ENCODE peak calls at places on chromosomes 1 and 21, in eight cellular contexts. S is HFF-Myc; D is NCI-H2081; F is midbrain; P is CD8-positive, alpha-beta T cell; Q is ovary; X is H4; J is AG09319. H is an unnamed sample.

GRCh38 chr1:110235839-110236682 is 25.9 kb downstream of the KCNC4 start:
- DNase-seq in D (no peak), X (peak), P (no peak), Q (peak), S (peak), F (no peak), J (peak), H (no peak)

GRCh38 chr1:171257207-171258052 is 9.1 kb downstream of the FMO1 start:
- DNase-seq in X (peak), P (no peak), Q (peak), J (peak), F (no peak), S (peak), D (peak), H (peak)

GRCh38 chr1:110677526-110677925 is 2.8 kb upstream of the KCNA3 start:
- DNase-seq in P (no peak), D (peak), F (no peak), X (peak), Q (no peak), J (no peak), S (peak), H (no peak)

GRCh38 chr1:227004796-227005195 is 64.7 kb downstream of the COQ8A start:
- DNase-seq in S (no peak), D (no peak), F (no peak), Q (no peak), P (no peak), J (no peak), X (no peak), H (no peak)

GRCh38 chr21:39208624-39209333 is 25.5 kb upstream of the PSMG1 start:
- DNase-seq in S (no peak), P (no peak), D (no peak), X (no peak), F (no peak), Q (no peak), J (no peak), H (no peak)

GRCh38 chr1:18962121-18962721 is 5.7 kb upstream of the IFFO2 start:
- DNase-seq in J (no peak), F (no peak), D (no peak), P (no peak), X (no peak), Q (no peak), S (no peak), H (no peak)

GRCh38 chr1:235073968-235074334 is 54.7 kb downstream of the TOMM20 start:
- DNase-seq in D (no peak), Q (no peak), X (no peak), F (no peak), J (no peak), P (no peak), S (no peak), H (no peak)

GRCh38 chr1:160877221-160877620 is 7.8 kb downstream of the ITLN1 start:
- DNase-seq in Q (no peak), X (no peak), J (no peak), D (no peak), S (no peak), P (no peak), F (no peak), H (no peak)

GRCh38 chr1:210557426-210558077 is 228.8 kb downstream of the HHAT start:
- DNase-seq in D (no peak), Q (no peak), J (no peak), P (no peak), F (no peak), S (no peak), X (no peak), H (no peak)

GRCh38 chr1:15158506-15159165 is 5.1 kb downstream of the TMEM51 start:
- DNase-seq in J (no peak), Q (peak), X (no peak), S (no peak), P (no peak), F (no peak), D (no peak), H (no peak)

GRCh38 chr1:4056989-4057388 is 156.9 kb upstream of the C1orf174 start:
- DNase-seq in Q (no peak), F (no peak), J (no peak), P (no peak), D (no peak), S (no peak), X (no peak), H (no peak)

GRCh38 chr1:107976431-107977215 is 11.6 kb upstream of the VAV3 start:
- DNase-seq in D (peak), J (no peak), P (no peak), F (no peak), Q (no peak), X (peak), S (no peak), H (no peak)

GRCh38 chr1:17213433-17214148 is 8.7 kb downstream of the PADI1 start:
- DNase-seq in X (no peak), F (no peak), J (no peak), Q (no peak), D (no peak), P (no peak), S (no peak), H (no peak)

GRCh38 chr1:94541175-94542087 is at the start of gene F3:
- DNase-seq in P (peak), X (peak), F (peak), S (no peak), D (peak), J (peak), Q (peak), H (peak)

GRCh38 chr1:43172532-43172972 is 422 bp downstream of the CFAP57 start:
- DNase-seq in J (peak), D (peak), F (peak), Q (peak), P (peak), S (peak), X (peak), H (peak)

GRCh38 chr1:67261646-67262045 is 46.0 kb upstream of the IL12RB2 start:
- DNase-seq in J (no peak), X (no peak), D (no peak), F (no peak), P (peak), S (no peak), Q (no peak), H (no peak)

GRCh38 chr21:37437376-37438080 is 71.0 kb downstream of the DYRK1A start:
- DNase-seq in X (no peak), J (no peak), P (no peak), Q (no peak), F (no peak), S (no peak), D (no peak), H (no peak)

GRCh38 chr1:37537378-37537777 is 16.7 kb downstream of the SNIP1 start:
- DNase-seq in F (no peak), S (peak), X (peak), J (no peak), P (no peak), D (no peak), Q (no peak), H (no peak)

GRCh38 chr1:215797859-215798258 is 230.8 kb downstream of the KCTD3 start:
- DNase-seq in F (no peak), P (no peak), Q (no peak), D (no peak), S (no peak), J (no peak), X (no peak), H (no peak)

GRCh38 chr1:19639999-19640362 is 4.1 kb upstream of the NBL1 start:
- DNase-seq in F (no peak), P (no peak), Q (no peak), X (no peak), S (no peak), D (no peak), J (no peak), H (no peak)

GRCh38 chr1:25703671-25704637 is 87.4 kb downstream of the MAN1C1 start:
- DNase-seq in Q (no peak), P (peak), S (no peak), J (no peak), F (peak), X (no peak), D (no peak), H (no peak)